ENCODE peak calls at places on chromosomes 6 and 20, in eight cellular contexts. One of them, this sample, is unnamed.

GRCh38 chr6:8743146-8743745 is 307.9 kb upstream of the SLC35B3 start:
- DNase-seq in kidney tubule cell: peak
- DNase-seq in dorsolateral prefrontal cortex: no peak
- DNase-seq in GDM1: peak
- DNase-seq in activated T-cell treated with anti-CD3 and anti-CD28 coated beads for 24 hours: no peak
- DNase-seq in ACHN: peak
- DNase-seq in cardiac muscle cell: no peak
- DNase-seq in fibroblast of lung: no peak
- DNase-seq in this sample: no peak

GRCh38 chr6:45697605-45698004 is 318.1 kb downstream of the CLIC5 start:
- DNase-seq in kidney tubule cell: peak
- DNase-seq in dorsolateral prefrontal cortex: no peak
- DNase-seq in GDM1: no peak
- DNase-seq in activated T-cell treated with anti-CD3 and anti-CD28 coated beads for 24 hours: no peak
- DNase-seq in ACHN: peak
- DNase-seq in cardiac muscle cell: no peak
- DNase-seq in fibroblast of lung: peak
- DNase-seq in this sample: no peak

GRCh38 chr20:11117808-11118528 is 444.2 kb upstream of the JAG1 start:
- DNase-seq in kidney tubule cell: peak
- DNase-seq in dorsolateral prefrontal cortex: no peak
- DNase-seq in GDM1: no peak
- DNase-seq in activated T-cell treated with anti-CD3 and anti-CD28 coated beads for 24 hours: no peak
- DNase-seq in ACHN: peak
- DNase-seq in cardiac muscle cell: no peak
- DNase-seq in fibroblast of lung: peak
- DNase-seq in this sample: no peak

GRCh38 chr6:43943099-43943766 is 173.2 kb downstream of the VEGFA start:
- DNase-seq in kidney tubule cell: no peak
- DNase-seq in dorsolateral prefrontal cortex: no peak
- DNase-seq in GDM1: no peak
- DNase-seq in activated T-cell treated with anti-CD3 and anti-CD28 coated beads for 24 hours: no peak
- DNase-seq in ACHN: no peak
- DNase-seq in cardiac muscle cell: no peak
- DNase-seq in fibroblast of lung: no peak
- DNase-seq in this sample: no peak

GRCh38 chr6:154371337-154371736 is 14.7 kb upstream of the IPCEF1 start:
- DNase-seq in kidney tubule cell: no peak
- DNase-seq in dorsolateral prefrontal cortex: no peak
- DNase-seq in GDM1: no peak
- DNase-seq in activated T-cell treated with anti-CD3 and anti-CD28 coated beads for 24 hours: no peak
- DNase-seq in ACHN: no peak
- DNase-seq in cardiac muscle cell: no peak
- DNase-seq in fibroblast of lung: no peak
- DNase-seq in this sample: no peak

GRCh38 chr6:81366970-81367369 is 385.5 kb downstream of the TENT5A start:
- DNase-seq in kidney tubule cell: no peak
- DNase-seq in dorsolateral prefrontal cortex: no peak
- DNase-seq in GDM1: no peak
- DNase-seq in activated T-cell treated with anti-CD3 and anti-CD28 coated beads for 24 hours: no peak
- DNase-seq in ACHN: no peak
- DNase-seq in cardiac muscle cell: no peak
- DNase-seq in fibroblast of lung: no peak
- DNase-seq in this sample: no peak

GRCh38 chr6:128899651-128900050 is 16.7 kb downstream of the LAMA2 start:
- DNase-seq in kidney tubule cell: no peak
- DNase-seq in dorsolateral prefrontal cortex: no peak
- DNase-seq in GDM1: no peak
- DNase-seq in activated T-cell treated with anti-CD3 and anti-CD28 coated beads for 24 hours: no peak
- DNase-seq in ACHN: no peak
- DNase-seq in cardiac muscle cell: no peak
- DNase-seq in fibroblast of lung: peak
- DNase-seq in this sample: no peak

GRCh38 chr6:24520929-24521546 is 26.3 kb downstream of the ALDH5A1 start:
- DNase-seq in kidney tubule cell: peak
- DNase-seq in dorsolateral prefrontal cortex: no peak
- DNase-seq in GDM1: no peak
- DNase-seq in activated T-cell treated with anti-CD3 and anti-CD28 coated beads for 24 hours: no peak
- DNase-seq in ACHN: peak
- DNase-seq in cardiac muscle cell: peak
- DNase-seq in fibroblast of lung: no peak
- DNase-seq in this sample: no peak

GRCh38 chr6:125310994-125311649 is 9.4 kb upstream of the HDDC2 start:
- DNase-seq in kidney tubule cell: peak
- DNase-seq in dorsolateral prefrontal cortex: no peak
- DNase-seq in GDM1: peak
- DNase-seq in activated T-cell treated with anti-CD3 and anti-CD28 coated beads for 24 hours: no peak
- DNase-seq in ACHN: peak
- DNase-seq in cardiac muscle cell: peak
- DNase-seq in fibroblast of lung: peak
- DNase-seq in this sample: peak

GRCh38 chr6:4397307-4397706 is 261.9 kb upstream of the ECI2 start:
- DNase-seq in kidney tubule cell: no peak
- DNase-seq in dorsolateral prefrontal cortex: no peak
- DNase-seq in GDM1: no peak
- DNase-seq in activated T-cell treated with anti-CD3 and anti-CD28 coated beads for 24 hours: no peak
- DNase-seq in ACHN: no peak
- DNase-seq in cardiac muscle cell: no peak
- DNase-seq in fibroblast of lung: no peak
- DNase-seq in this sample: no peak

GRCh38 chr6:97850458-97851218 is 567.6 kb upstream of the MMS22L start:
- DNase-seq in kidney tubule cell: no peak
- DNase-seq in dorsolateral prefrontal cortex: no peak
- DNase-seq in GDM1: no peak
- DNase-seq in activated T-cell treated with anti-CD3 and anti-CD28 coated beads for 24 hours: no peak
- DNase-seq in ACHN: no peak
- DNase-seq in cardiac muscle cell: no peak
- DNase-seq in fibroblast of lung: peak
- DNase-seq in this sample: no peak

GRCh38 chr6:143451531-143451930 is 926 bp downstream of the PEX3 start:
- DNase-seq in kidney tubule cell: peak
- DNase-seq in dorsolateral prefrontal cortex: no peak
- DNase-seq in GDM1: no peak
- DNase-seq in activated T-cell treated with anti-CD3 and anti-CD28 coated beads for 24 hours: no peak
- DNase-seq in ACHN: no peak
- DNase-seq in cardiac muscle cell: no peak
- DNase-seq in fibroblast of lung: no peak
- DNase-seq in this sample: no peak

GRCh38 chr6:29071831-29072723 is 15.0 kb downstream of the OR2B3 start:
- DNase-seq in kidney tubule cell: peak
- DNase-seq in dorsolateral prefrontal cortex: no peak
- DNase-seq in GDM1: no peak
- DNase-seq in activated T-cell treated with anti-CD3 and anti-CD28 coated beads for 24 hours: no peak
- DNase-seq in ACHN: peak
- DNase-seq in cardiac muscle cell: peak
- DNase-seq in fibroblast of lung: peak
- DNase-seq in this sample: no peak

GRCh38 chr6:89611666-89612065 is 26.9 kb downstream of the LYRM2 start:
- DNase-seq in kidney tubule cell: peak
- DNase-seq in dorsolateral prefrontal cortex: no peak
- DNase-seq in GDM1: no peak
- DNase-seq in activated T-cell treated with anti-CD3 and anti-CD28 coated beads for 24 hours: no peak
- DNase-seq in ACHN: peak
- DNase-seq in cardiac muscle cell: no peak
- DNase-seq in fibroblast of lung: peak
- DNase-seq in this sample: no peak

GRCh38 chr6:39092124-39092523 is 22.9 kb downstream of the SAYSD1 start:
- DNase-seq in kidney tubule cell: no peak
- DNase-seq in dorsolateral prefrontal cortex: no peak
- DNase-seq in GDM1: no peak
- DNase-seq in activated T-cell treated with anti-CD3 and anti-CD28 coated beads for 24 hours: no peak
- DNase-seq in ACHN: peak
- DNase-seq in cardiac muscle cell: peak
- DNase-seq in fibroblast of lung: no peak
- DNase-seq in this sample: no peak

GRCh38 chr20:41649489-41649888 is 31.3 kb upstream of the CHD6 start:
- DNase-seq in kidney tubule cell: no peak
- DNase-seq in dorsolateral prefrontal cortex: no peak
- DNase-seq in GDM1: no peak
- DNase-seq in activated T-cell treated with anti-CD3 and anti-CD28 coated beads for 24 hours: no peak
- DNase-seq in ACHN: no peak
- DNase-seq in cardiac muscle cell: no peak
- DNase-seq in fibroblast of lung: no peak
- DNase-seq in this sample: no peak